ENCODE peak calls at places on chromosomes 5 and 9, in six cellular contexts. D is CD8-positive, alpha-beta memory T cell; C is substantia nigra; P is breast epithelium; Q is SW 1271; E is upper lobe of right lung. M is an unnamed sample.
A peak's percentile ranks its signal among the peaks of the same experiment; 100 is the strongest.

GRCh38 chr5:178496661-178497060 is 93.5 kb downstream of the COL23A1 start:
- DNase-seq in D (no peak), C (no peak), P (no peak), Q (no peak), E (no peak), M (no peak)

GRCh38 chr5:68239485-68239884 is 23.9 kb downstream of the PIK3R1 start:
- DNase-seq in D (peak; percentile 88), C (no peak), P (peak; percentile 69), Q (no peak), E (peak; percentile 72), M (peak; percentile 91)

GRCh38 chr5:122434120-122434519 is 122.1 kb downstream of the SNCAIP start:
- DNase-seq in D (no peak), C (no peak), P (no peak), Q (no peak), E (no peak), M (no peak)

GRCh38 chr5:94276751-94277150 is 341.7 kb downstream of the KIAA0825 start:
- DNase-seq in D (no peak), C (no peak), P (no peak), Q (no peak), E (no peak), M (no peak)

GRCh38 chr5:6185574-6185973 is 192.8 kb downstream of the MED10 start:
- DNase-seq in D (no peak), C (no peak), P (no peak), Q (no peak), E (no peak), M (no peak)

GRCh38 chr9:6777218-6777902 is 19.6 kb downstream of the KDM4C start:
- DNase-seq in D (no peak), C (no peak), P (no peak), Q (no peak), E (no peak), M (no peak)

GRCh38 chr5:132270706-132271105 is 13.2 kb downstream of the PDLIM4 start:
- DNase-seq in D (no peak), C (no peak), P (peak; percentile 20), Q (no peak), E (no peak), M (no peak)

GRCh38 chr5:38559427-38559826 is 3.0 kb upstream of the LIFR start:
- DNase-seq in D (no peak), C (no peak), P (no peak), Q (no peak), E (no peak), M (no peak)

GRCh38 chr9:133955821-133956411 is 36.2 kb downstream of the VAV2 start:
- DNase-seq in D (peak; percentile 47), C (no peak), P (no peak), Q (no peak), E (no peak), M (no peak)

GRCh38 chr5:128877476-128877875 is 87.8 kb upstream of the SLC27A6 start:
- DNase-seq in D (no peak), C (no peak), P (no peak), Q (no peak), E (no peak), M (no peak)

GRCh38 chr9:136576269-136576626 is 30.4 kb upstream of the NOTCH1 start:
- DNase-seq in D (no peak), C (no peak), P (peak; percentile 73), Q (no peak), E (peak; percentile 80), M (no peak)

GRCh38 chr5:112636751-112637150 is 100.9 kb upstream of the APC start:
- DNase-seq in D (no peak), C (no peak), P (no peak), Q (no peak), E (no peak), M (no peak)

GRCh38 chr9:27540537-27540936 is 10.9 kb upstream of the MOB3B start:
- DNase-seq in D (no peak), C (no peak), P (no peak), Q (no peak), E (no peak), M (no peak)

GRCh38 chr9:77663754-77664153 is 15.6 kb upstream of the GNA14 start:
- DNase-seq in D (no peak), C (no peak), P (peak; percentile 35), Q (no peak), E (no peak), M (no peak)

GRCh38 chr5:59654691-59655090 is 238.8 kb downstream of the PDE4D start:
- DNase-seq in D (no peak), C (no peak), P (no peak), Q (no peak), E (no peak), M (no peak)

GRCh38 chr5:166370928-166371690 is 1920.3 kb upstream of the WWC1 start:
- DNase-seq in D (no peak), C (no peak), P (no peak), Q (peak; percentile 25), E (no peak), M (no peak)

GRCh38 chr5:173452506-173452905 is 124.3 kb upstream of the STC2 start:
- DNase-seq in D (no peak), C (no peak), P (no peak), Q (no peak), E (no peak), M (no peak)

GRCh38 chr5:90747693-90748092 is 189.1 kb downstream of the ADGRV1 start:
- DNase-seq in D (no peak), C (no peak), P (no peak), Q (no peak), E (no peak), M (no peak)

GRCh38 chr5:157729858-157730257 is 1.4 kb upstream of the THG1L start:
- DNase-seq in D (no peak), C (no peak), P (no peak), Q (no peak), E (no peak), M (no peak)

GRCh38 chr9:90607701-90608122 is 34.9 kb downstream of the DIRAS2 start:
- DNase-seq in D (no peak), C (no peak), P (no peak), Q (no peak), E (no peak), M (no peak)

GRCh38 chr5:98839469-98840383 is 66.3 kb downstream of the RGMB start:
- DNase-seq in D (no peak), C (no peak), P (no peak), Q (no peak), E (no peak), M (no peak)